ENCODE peak calls at places on chromosomes 12 and 14, in six cellular contexts. One of them, this sample, is unnamed.

GRCh38 chr14:81033841-81034240 is 78.4 kb downstream of the TSHR start:
- DNase-seq in lower lobe of right lung: no peak
- DNase-seq in ELF-1: no peak
- DNase-seq in HFFc6: no peak
- DNase-seq in mucosa of gallbladder: no peak
- DNase-seq in HFF-Myc: no peak
- DNase-seq in this sample: no peak

GRCh38 chr12:93201990-93202389 is 175.7 kb upstream of the NUDT4 start:
- DNase-seq in lower lobe of right lung: no peak
- DNase-seq in ELF-1: no peak
- DNase-seq in HFFc6: no peak
- DNase-seq in mucosa of gallbladder: no peak
- DNase-seq in HFF-Myc: no peak
- DNase-seq in this sample: no peak

GRCh38 chr14:93041002-93041401 is 74.7 kb downstream of the ITPK1 start:
- DNase-seq in lower lobe of right lung: no peak
- DNase-seq in ELF-1: peak
- DNase-seq in HFFc6: no peak
- DNase-seq in mucosa of gallbladder: no peak
- DNase-seq in HFF-Myc: no peak
- DNase-seq in this sample: no peak

GRCh38 chr14:105060751-105061427 is 4.3 kb downstream of the GPR132 start:
- DNase-seq in lower lobe of right lung: peak
- DNase-seq in ELF-1: no peak
- DNase-seq in HFFc6: no peak
- DNase-seq in mucosa of gallbladder: no peak
- DNase-seq in HFF-Myc: no peak
- DNase-seq in this sample: no peak

GRCh38 chr12:2759733-2760132 is 35.0 kb upstream of the FKBP4 start:
- DNase-seq in lower lobe of right lung: no peak
- DNase-seq in ELF-1: no peak
- DNase-seq in HFFc6: no peak
- DNase-seq in mucosa of gallbladder: no peak
- DNase-seq in HFF-Myc: no peak
- DNase-seq in this sample: no peak

GRCh38 chr12:6950944-6951540 is at the start of gene PTPN6:
- DNase-seq in lower lobe of right lung: peak
- DNase-seq in ELF-1: no peak
- DNase-seq in HFFc6: no peak
- DNase-seq in mucosa of gallbladder: no peak
- DNase-seq in HFF-Myc: no peak
- DNase-seq in this sample: no peak

GRCh38 chr14:73610692-73611091 is 1.6 kb upstream of the ACOT6 start:
- DNase-seq in lower lobe of right lung: no peak
- DNase-seq in ELF-1: no peak
- DNase-seq in HFFc6: no peak
- DNase-seq in mucosa of gallbladder: no peak
- DNase-seq in HFF-Myc: no peak
- DNase-seq in this sample: peak

GRCh38 chr12:115840159-115840558 is 437.3 kb downstream of the MED13L start:
- DNase-seq in lower lobe of right lung: no peak
- DNase-seq in ELF-1: peak
- DNase-seq in HFFc6: peak
- DNase-seq in mucosa of gallbladder: no peak
- DNase-seq in HFF-Myc: no peak
- DNase-seq in this sample: no peak

GRCh38 chr12:51082561-51083139 is 746 bp downstream of the CSRNP2 start:
- DNase-seq in lower lobe of right lung: no peak
- DNase-seq in ELF-1: peak
- DNase-seq in HFFc6: peak
- DNase-seq in mucosa of gallbladder: no peak
- DNase-seq in HFF-Myc: no peak
- DNase-seq in this sample: peak